ENCODE peak calls at places on chromosomes 5 and 9, in six cellular contexts. G is RWPE1, M is HCT116, F is mucosa of gallbladder, R is H1, V is activated T-cell treated with anti-CD3 and anti-CD28 coated beads for 1 hour. D is an unnamed sample.
A peak's percentile ranks its signal among the peaks of the same experiment; 100 is the strongest.

GRCh38 chr5:9712506-9713285 is 82.5 kb upstream of the TAS2R1 start:
- DNase-seq in G (peak; percentile 44), M (no peak), F (no peak), R (no peak), V (no peak), D (no peak)

GRCh38 chr5:115766608-115767007 is 49.9 kb downstream of the CDO1 start:
- DNase-seq in G (no peak), M (no peak), F (no peak), R (no peak), V (no peak), D (no peak)

GRCh38 chr9:128903871-128904371 is 16.9 kb upstream of the PHYHD1 start:
- DNase-seq in G (no peak), M (no peak), F (no peak), R (no peak), V (no peak), D (no peak)

GRCh38 chr9:113842086-113842485 is 34.0 kb upstream of the ZNF618 start:
- DNase-seq in G (no peak), M (no peak), F (no peak), R (no peak), V (no peak), D (no peak)

GRCh38 chr9:120612218-120612617 is 32.3 kb upstream of the CDK5RAP2 start:
- DNase-seq in G (no peak), M (no peak), F (no peak), R (no peak), V (no peak), D (no peak)

GRCh38 chr5:133285583-133286021 is 233.8 kb downstream of the HSPA4 start:
- DNase-seq in G (peak; percentile 95), M (no peak), F (peak; percentile 14), R (no peak), V (no peak), D (no peak)

GRCh38 chr5:122845253-122846050 is at the start of gene SNX24:
- DNase-seq in G (peak; percentile 81), M (peak; percentile 34), F (peak; percentile 82), R (peak; percentile 87), V (peak; percentile 55), D (peak; percentile 24)

GRCh38 chr9:13865869-13866268 is 448.1 kb downstream of the NFIB start:
- DNase-seq in G (peak; percentile 5), M (no peak), F (no peak), R (no peak), V (no peak), D (no peak)

GRCh38 chr9:131402738-131403492 is 9.0 kb downstream of the PRRC2B start:
- DNase-seq in G (peak; percentile 85), M (no peak), F (peak; percentile 83), R (no peak), V (no peak), D (no peak)

GRCh38 chr9:83570359-83570758 is 32.2 kb upstream of the FRMD3 start:
- DNase-seq in G (no peak), M (no peak), F (no peak), R (no peak), V (no peak), D (no peak)

GRCh38 chr5:138649775-138650174 is 74.6 kb upstream of the HSPA9 start:
- DNase-seq in G (no peak), M (no peak), F (no peak), R (no peak), V (no peak), D (no peak)

GRCh38 chr5:82813951-82814350 is 263.2 kb downstream of the TMEM167A start:
- DNase-seq in G (no peak), M (no peak), F (no peak), R (no peak), V (no peak), D (no peak)

GRCh38 chr5:72109625-72110024 is 2.4 kb downstream of the MAP1B start:
- DNase-seq in G (no peak), M (no peak), F (no peak), R (no peak), V (no peak), D (no peak)

GRCh38 chr5:15008476-15008875 is 136.9 kb upstream of the ANKH start:
- DNase-seq in G (peak; percentile 87), M (peak; percentile 85), F (peak; percentile 89), R (no peak), V (no peak), D (no peak)

GRCh38 chr9:136587145-136587943 is 41.5 kb upstream of the NOTCH1 start:
- DNase-seq in G (no peak), M (no peak), F (peak; percentile 60), R (peak; percentile 85), V (no peak), D (no peak)

GRCh38 chr5:54785729-54786548 is 199.5 kb downstream of the ESM1 start:
- DNase-seq in G (no peak), M (no peak), F (peak; percentile 63), R (no peak), V (no peak), D (no peak)

GRCh38 chr9:136901516-136902258 is 15.4 kb downstream of the TRAF2 start:
- DNase-seq in G (peak; percentile 100), M (peak; percentile 41), F (peak; percentile 38), R (no peak), V (peak; percentile 66), D (peak; percentile 68)

GRCh38 chr9:81145331-81145963 is 543.9 kb downstream of the TLE1 start:
- DNase-seq in G (no peak), M (no peak), F (no peak), R (no peak), V (no peak), D (no peak)

GRCh38 chr5:150438873-150439546 is 10.5 kb downstream of the RPS14 start:
- DNase-seq in G (peak; percentile 51), M (no peak), F (no peak), R (peak; percentile 68), V (no peak), D (no peak)

GRCh38 chr9:36825179-36825578 is 208.9 kb downstream of the PAX5 start:
- DNase-seq in G (no peak), M (no peak), F (no peak), R (no peak), V (no peak), D (no peak)

GRCh38 chr5:61603211-61603908 is 271.3 kb downstream of the ZSWIM6 start:
- DNase-seq in G (no peak), M (no peak), F (peak; percentile 39), R (no peak), V (no peak), D (no peak)

GRCh38 chr5:131749138-131749537 is 47.7 kb downstream of the FNIP1 start:
- DNase-seq in G (peak; percentile 45), M (no peak), F (no peak), R (no peak), V (no peak), D (no peak)